ENCODE peak calls at places on chromosomes 5 and 9, in six cellular contexts. X is H9; R is dorsolateral prefrontal cortex; Q is CD8-positive, alpha-beta T cell; L is choroid plexus epithelial cell; J is neural progenitor cell. N is an unnamed sample.

GRCh38 chr9:123933401-123933800 is 3.5 kb upstream of the DENND1A start:
- DNase-seq in Q (no peak), R (no peak), J (no peak), X (no peak), L (peak), N (no peak)

GRCh38 chr9:123058834-123059233 is 25.4 kb downstream of the GPR21 start:
- DNase-seq in R (no peak), Q (no peak), J (no peak), L (peak), X (no peak), N (no peak)

GRCh38 chr5:168683247-168683926 is 104.2 kb upstream of the PANK3 start:
- DNase-seq in X (no peak), R (no peak), J (no peak), Q (peak), L (no peak), N (no peak)

GRCh38 chr5:58261605-58262004 is 198.3 kb downstream of the PLK2 start:
- DNase-seq in X (no peak), L (no peak), Q (no peak), R (no peak), J (no peak), N (no peak)

GRCh38 chr5:125093776-125094175 is 347.3 kb upstream of the ZNF608 start:
- DNase-seq in J (no peak), X (no peak), R (no peak), Q (no peak), L (peak), N (no peak)

GRCh38 chr5:19977069-19977468 is 10.9 kb downstream of the CDH18 start:
- DNase-seq in Q (no peak), L (no peak), J (no peak), X (no peak), R (no peak), N (no peak)

GRCh38 chr9:89464991-89465390 is 32.9 kb downstream of the SEMA4D start:
- DNase-seq in J (no peak), R (peak), L (no peak), X (no peak), Q (no peak), N (no peak)

GRCh38 chr5:36667826-36668225 is 61.4 kb downstream of the SLC1A3 start:
- DNase-seq in Q (no peak), X (no peak), J (no peak), L (no peak), R (no peak), N (no peak)

GRCh38 chr5:142597546-142598337 is 88.1 kb downstream of the FGF1 start:
- DNase-seq in L (peak), J (peak), R (no peak), X (peak), Q (no peak), N (no peak)

GRCh38 chr5:117803533-117803932 is 1184.8 kb downstream of the DTWD2 start:
- DNase-seq in R (no peak), X (no peak), L (peak), J (no peak), Q (no peak), N (no peak)

GRCh38 chr5:39194466-39195136 is 24.8 kb downstream of the FYB1 start:
- DNase-seq in Q (no peak), X (no peak), J (no peak), L (peak), R (no peak), N (no peak)

GRCh38 chr9:124776952-124777645 is at the start of gene OLFML2A:
- DNase-seq in Q (no peak), X (no peak), R (peak), J (peak), L (no peak), N (no peak)

GRCh38 chr9:37920471-37921167 is 16.7 kb upstream of the SLC25A51 start:
- DNase-seq in X (peak), R (peak), L (no peak), Q (no peak), J (peak), N (no peak)

GRCh38 chr5:89265511-89266169 is 382.7 kb upstream of the MEF2C start:
- DNase-seq in Q (no peak), J (no peak), X (no peak), R (no peak), L (peak), N (no peak)

GRCh38 chr9:75866273-75866871 is 24.1 kb upstream of the PCSK5 start:
- DNase-seq in X (no peak), R (no peak), L (peak), Q (peak), J (peak), N (peak)

GRCh38 chr9:119164716-119165115 is 204.5 kb downstream of the BRINP1 start:
- DNase-seq in X (no peak), R (no peak), J (no peak), Q (no peak), L (no peak), N (no peak)

GRCh38 chr9:16501098-16501663 is 369.3 kb downstream of the BNC2 start:
- DNase-seq in R (no peak), X (no peak), L (peak), J (no peak), Q (no peak), N (no peak)

GRCh38 chr5:115995351-115995750 is 33.1 kb downstream of the LVRN start:
- DNase-seq in L (no peak), Q (no peak), R (no peak), X (no peak), J (no peak), N (no peak)

GRCh38 chr9:88949961-88950340 is 41.3 kb upstream of the S1PR3 start:
- DNase-seq in R (no peak), X (no peak), Q (no peak), J (no peak), L (peak), N (no peak)

GRCh38 chr5:54753034-54753433 is 232.4 kb downstream of the ESM1 start:
- DNase-seq in Q (no peak), X (no peak), J (no peak), R (no peak), L (peak), N (no peak)

GRCh38 chr9:122029898-122030297 is 63.2 kb downstream of the TTLL11 start:
- DNase-seq in L (no peak), J (no peak), X (no peak), Q (no peak), R (no peak), N (no peak)

GRCh38 chr5:90585337-90585986 is 26.9 kb downstream of the ADGRV1 start:
- DNase-seq in Q (no peak), X (peak), R (no peak), L (no peak), J (no peak), N (no peak)

GRCh38 chr9:123191260-123191659 is 77.1 kb downstream of the STRBP start:
- DNase-seq in L (no peak), J (peak), X (no peak), Q (no peak), R (no peak), N (no peak)

GRCh38 chr5:105430516-105430915 is 1867.9 kb upstream of the NUDT12 start:
- DNase-seq in L (no peak), Q (no peak), J (no peak), R (no peak), X (no peak), N (no peak)

GRCh38 chr9:135053133-135053532 is 34.3 kb upstream of the OLFM1 start:
- DNase-seq in Q (no peak), X (no peak), R (no peak), J (no peak), L (no peak), N (no peak)

GRCh38 chr9:18666348-18666747 is 192.4 kb downstream of the ADAMTSL1 start:
- DNase-seq in X (no peak), R (no peak), J (no peak), L (peak), Q (no peak), N (no peak)

GRCh38 chr5:141960018-141960417 is 2.0 kb upstream of the PCDH12 start:
- DNase-seq in L (no peak), J (peak), R (no peak), Q (peak), X (no peak), N (no peak)

DNA sequence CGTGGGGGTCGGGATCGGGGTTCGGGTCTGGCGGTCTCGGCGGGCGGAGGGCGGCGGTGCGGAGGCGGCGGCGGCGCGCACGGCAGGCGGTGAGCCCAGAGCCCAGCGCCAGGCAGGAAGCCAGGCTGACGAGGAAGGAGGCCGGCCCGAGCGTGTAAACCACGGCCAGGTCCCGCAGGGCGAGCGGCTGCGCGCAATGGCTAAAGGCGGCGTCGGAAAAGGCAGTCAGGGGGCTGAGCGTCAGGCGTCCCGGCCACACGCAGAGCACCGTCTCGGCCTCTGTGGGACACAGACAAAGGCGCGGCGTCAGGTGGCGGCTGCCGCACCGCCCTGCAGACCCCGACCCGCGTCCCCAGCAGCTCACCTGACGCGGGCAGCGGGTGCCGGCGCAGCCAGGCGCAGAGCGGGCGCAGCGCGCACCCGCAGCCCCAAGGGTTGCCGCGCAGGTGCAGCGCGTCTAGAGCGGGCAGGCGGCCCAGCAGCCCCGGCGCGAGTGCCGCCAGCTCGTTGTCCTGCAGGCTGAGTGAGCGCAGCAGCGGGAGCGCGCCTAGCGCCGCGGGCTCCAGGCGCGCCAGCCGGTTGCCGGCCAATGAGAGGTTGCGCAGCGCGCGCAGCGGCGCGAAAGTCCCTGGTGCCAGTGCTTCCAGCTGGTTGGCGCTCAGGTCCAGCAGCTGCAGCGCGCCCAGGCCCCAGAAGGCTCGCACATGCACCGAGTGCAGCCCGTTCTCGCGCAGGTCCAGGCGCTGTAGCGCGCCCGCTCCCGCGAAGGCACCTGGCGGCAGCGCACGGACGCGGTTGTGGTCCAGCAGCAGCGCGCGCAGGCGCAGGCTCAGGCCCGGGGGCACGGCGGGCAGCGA is 716 bp downstream of the LRRC26 start:
- DNase-seq in L (peak), Q (no peak), J (peak), X (peak), R (peak), N (peak)
- TF ChIP-seq CTCF in L (no peak), Q (no peak), J (peak), X (peak), R (no peak), N (no peak)

GRCh38 chr9:112743216-112743835 is 7.2 kb upstream of the SNX30 start:
- DNase-seq in R (no peak), L (peak), X (no peak), J (no peak), Q (no peak), N (no peak)
- TF ChIP-seq CTCF in R (no peak), L (peak), X (peak), J (no peak), Q (no peak), N (no peak)

GRCh38 chr9:86854898-86855523 is 92.3 kb downstream of the GAS1 start:
- DNase-seq in R (no peak), L (peak), X (peak), J (peak), Q (no peak), N (peak)
- TF ChIP-seq CTCF in R (no peak), L (no peak), X (no peak), J (no peak), Q (no peak), N (no peak)

GRCh38 chr5:33937700-33938506 is 1.7 kb downstream of the RXFP3 start:
- DNase-seq in J (no peak), L (no peak), R (no peak), X (no peak), Q (no peak), N (no peak)

GRCh38 chr5:33936381-33937016 is at the start of gene RXFP3:
- DNase-seq in L (peak), Q (no peak), X (no peak), R (no peak), J (no peak), N (no peak)

GRCh38 chr5:33933723-33934544 is 2.3 kb upstream of the RXFP3 start:
- DNase-seq in X (no peak), Q (no peak), L (peak), R (no peak), J (no peak), N (no peak)

GRCh38 chr5:33937017-33937699 is 972 bp downstream of the RXFP3 start:
- DNase-seq in Q (no peak), J (no peak), R (no peak), X (no peak), L (no peak), N (no peak)

DNA sequence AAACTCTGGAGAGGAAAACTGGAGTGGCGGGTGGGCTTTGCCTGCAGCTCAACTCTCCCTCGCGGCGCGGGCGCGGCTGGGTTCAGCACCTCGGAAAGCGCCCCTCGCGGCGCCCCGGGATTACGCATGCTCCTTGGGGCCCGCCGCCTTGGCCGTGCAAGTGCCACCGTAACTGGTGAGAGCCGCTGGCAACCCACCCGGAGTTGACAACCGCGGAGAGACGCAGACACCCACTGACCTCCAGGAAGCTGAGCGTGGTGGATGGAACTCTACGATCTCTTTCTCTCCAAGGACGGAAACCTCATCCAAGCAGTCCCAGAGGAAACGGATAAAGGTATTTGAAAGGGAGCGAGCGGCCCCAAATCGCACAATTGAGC is 194 bp upstream of the RXFP3 start:
- DNase-seq in X (peak), L (peak), R (peak), J (peak), Q (peak), N (peak)
- TF ChIP-seq CTCF in X (no peak), L (no peak), R (peak), J (peak), Q (no peak), N (peak)

DNA sequence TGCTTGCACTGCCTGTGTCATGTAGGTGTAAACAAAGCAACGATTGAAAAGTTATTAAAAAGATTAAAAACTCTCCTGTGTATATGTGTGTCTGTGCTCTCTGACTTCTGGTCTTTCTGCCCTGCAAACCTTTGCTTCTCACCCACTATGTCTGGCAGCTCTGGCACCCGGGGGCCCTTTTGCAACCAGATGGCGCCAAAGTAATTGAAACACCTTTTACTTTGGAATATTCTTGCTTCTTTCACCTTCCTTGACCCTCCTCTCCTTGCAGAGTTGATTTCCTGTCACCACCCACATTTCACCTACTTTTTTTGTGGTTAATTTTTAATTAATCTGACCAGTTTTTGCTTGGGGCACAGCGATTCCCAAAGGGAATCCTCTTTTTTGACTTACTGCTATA is 275.5 kb downstream of the ARHGEF28 start:
- DNase-seq in J (no peak), X (no peak), L (no peak), Q (no peak), R (no peak), N (no peak)
- TF ChIP-seq CTCF in J (peak), X (peak), L (peak), Q (no peak), R (no peak), N (no peak)

GRCh38 chr5:171311698-171312083 is 2.6 kb downstream of the TLX3 start:
- DNase-seq in Q (no peak), J (no peak), L (no peak), R (no peak), X (no peak), N (no peak)

GRCh38 chr5:171309276-171309525 is 153 bp downstream of the TLX3 start:
- DNase-seq in Q (no peak), L (no peak), X (no peak), J (no peak), R (no peak), N (no peak)

GRCh38 chr5:171310816-171311697 is 2.0 kb downstream of the TLX3 start:
- DNase-seq in J (peak), X (peak), L (peak), Q (no peak), R (no peak), N (no peak)

GRCh38 chr5:171309526-171310333 is 682 bp downstream of the TLX3 start:
- DNase-seq in R (no peak), L (no peak), J (peak), Q (no peak), X (peak), N (no peak)

GRCh38 chr5:171310334-171310815 is 1.3 kb downstream of the TLX3 start:
- DNase-seq in L (no peak), R (no peak), Q (no peak), J (no peak), X (no peak), N (no peak)
- TF ChIP-seq CTCF in L (no peak), R (no peak), Q (no peak), J (no peak), X (no peak), N (no peak)

GRCh38 chr9:129726322-129727160 is 26.3 kb downstream of the PTGES start:
- DNase-seq in Q (peak), L (peak), R (peak), X (peak), J (peak), N (peak)
- TF ChIP-seq CTCF in Q (peak), L (peak), R (peak), X (peak), J (peak), N (peak)

GRCh38 chr5:61363715-61364114 is 31.7 kb downstream of the ZSWIM6 start:
- DNase-seq in Q (no peak), J (no peak), X (no peak), R (no peak), L (no peak), N (no peak)
- TF ChIP-seq CTCF in Q (no peak), J (no peak), X (no peak), R (no peak), L (no peak), N (no peak)